ENCODE peak calls at places on chromosomes 16 and 17, in ten cellular contexts. K is CD4-positive, alpha-beta memory T cell; V is Peyer's patch; H is CD8-positive, alpha-beta memory T cell; I is body of pancreas; L is lower lobe of right lung; Y is effector memory CD4-positive, alpha-beta T cell; R is heart right ventricle; D is psoas muscle; M is A549. A is an unnamed sample.

GRCh38 chr17:59378621-59379194 is 47.3 kb downstream of the YPEL2 start:
- DNase-seq in K (no peak), M (no peak), I (no peak), D (no peak), L (no peak), V (no peak), H (no peak), R (peak; percentile 39), Y (no peak), A (no peak)

GRCh38 chr16:68539704-68540370 is 746 bp downstream of the ZFP90 start:
- DNase-seq in Y (no peak), I (peak; percentile 16), L (no peak), D (no peak), M (no peak), H (no peak), V (no peak), K (no peak), R (no peak), A (peak; percentile 34)

GRCh38 chr17:78822552-78822951 is 18.1 kb downstream of the USP36 start:
- DNase-seq in I (no peak), Y (no peak), L (peak; percentile 14), D (no peak), R (no peak), H (no peak), M (no peak), V (no peak), K (no peak), A (no peak)

GRCh38 chr16:20741555-20742285 is at the start of gene THUMPD1:
- DNase-seq in R (peak; percentile 96), H (peak; percentile 97), I (peak; percentile 98), Y (peak; percentile 96), M (peak; percentile 96), V (peak; percentile 99), D (peak; percentile 98), K (peak; percentile 95), L (peak; percentile 98), A (peak; percentile 95)

GRCh38 chr17:33140413-33141099 is 148.9 kb downstream of the SPACA3 start:
- DNase-seq in H (no peak), R (no peak), I (no peak), V (no peak), D (no peak), Y (no peak), M (no peak), L (no peak), K (no peak), A (no peak)

GRCh38 chr17:43393944-43394482 is 4.8 kb upstream of the ARL4D start:
- DNase-seq in M (peak; percentile 91), I (peak; percentile 96), R (peak; percentile 95), K (peak; percentile 82), Y (peak; percentile 78), H (peak; percentile 86), V (peak; percentile 72), D (peak; percentile 87), L (peak; percentile 84), A (peak; percentile 89)

GRCh38 chr17:79777166-79777843 is 643 bp upstream of the CBX2 start:
- DNase-seq in Y (no peak), R (peak; percentile 79), H (peak; percentile 35), V (no peak), I (peak; percentile 56), D (peak; percentile 58), K (peak; percentile 16), L (peak; percentile 70), M (peak; percentile 87), A (peak; percentile 56)

GRCh38 chr16:31460582-31461002 is 1.3 kb downstream of the ARMC5 start:
- DNase-seq in K (peak; percentile 45), V (peak; percentile 34), M (no peak), H (no peak), I (no peak), R (no peak), D (no peak), L (no peak), Y (no peak), A (peak; percentile 37)

GRCh38 chr17:65560628-65561371 is 648 bp downstream of the AXIN2 start:
- DNase-seq in L (peak; percentile 91), D (peak; percentile 90), Y (peak; percentile 59), K (peak; percentile 82), I (peak; percentile 90), R (peak; percentile 85), M (peak; percentile 82), V (peak; percentile 88), H (peak; percentile 61), A (peak; percentile 58)

GRCh38 chr17:73227379-73227778 is 34.3 kb downstream of the CPSF4L start:
- DNase-seq in L (no peak), D (no peak), Y (no peak), K (no peak), H (no peak), V (no peak), R (no peak), M (no peak), I (no peak), A (no peak)

GRCh38 chr17:73224663-73225305 is 31.9 kb downstream of the COG1 start:
- DNase-seq in H (no peak), L (no peak), K (no peak), D (no peak), V (no peak), Y (no peak), R (no peak), I (no peak), M (no peak), A (no peak)

GRCh38 chr17:73227944-73228343 is 33.7 kb downstream of the CPSF4L start:
- DNase-seq in L (no peak), M (no peak), V (no peak), H (no peak), R (no peak), D (no peak), Y (no peak), K (no peak), I (no peak), A (no peak)

GRCh38 chr17:73228748-73229236 is 32.9 kb downstream of the CPSF4L start:
- DNase-seq in R (peak; percentile 58), K (no peak), V (peak; percentile 55), L (peak; percentile 61), I (peak; percentile 85), M (peak; percentile 86), D (peak; percentile 72), Y (no peak), H (no peak), A (no peak)

GRCh38 chr17:73226556-73227172 is 33.8 kb downstream of the COG1 start:
- DNase-seq in Y (no peak), K (no peak), M (no peak), L (no peak), R (no peak), D (no peak), I (no peak), V (no peak), H (no peak), A (no peak)
- H3K4me3 ChIP-seq in Y (no peak overlapping the region), K (no peak overlapping the region), M (no peak overlapping the region), L (no peak overlapping the region), R (no peak overlapping the region), D (no peak overlapping the region), I (no peak overlapping the region), V (no peak overlapping the region), H (no peak overlapping the region), A (no peak overlapping the region)

GRCh38 chr17:48043171-48043570 is 5.0 kb upstream of the NFE2L1 start:
- DNase-seq in K (no peak), L (no peak), I (no peak), Y (no peak), V (no peak), D (no peak), R (no peak), M (no peak), H (no peak), A (no peak)

GRCh38 chr17:48046296-48046695 is 1.9 kb upstream of the NFE2L1 start:
- DNase-seq in M (no peak), I (no peak), V (no peak), K (no peak), L (no peak), R (no peak), Y (no peak), D (no peak), H (no peak), A (no peak)

GRCh38 chr17:48045270-48046001 is 2.7 kb upstream of the NFE2L1 start:
- DNase-seq in V (no peak), L (no peak), I (peak; percentile 72), H (no peak), D (no peak), M (no peak), R (no peak), Y (no peak), K (no peak), A (no peak)

GRCh38 chr17:48047113-48047740 is 932 bp upstream of the NFE2L1 start:
- DNase-seq in V (no peak), H (no peak), D (no peak), M (no peak), L (no peak), R (no peak), K (no peak), Y (no peak), I (no peak), A (no peak)

DNA sequence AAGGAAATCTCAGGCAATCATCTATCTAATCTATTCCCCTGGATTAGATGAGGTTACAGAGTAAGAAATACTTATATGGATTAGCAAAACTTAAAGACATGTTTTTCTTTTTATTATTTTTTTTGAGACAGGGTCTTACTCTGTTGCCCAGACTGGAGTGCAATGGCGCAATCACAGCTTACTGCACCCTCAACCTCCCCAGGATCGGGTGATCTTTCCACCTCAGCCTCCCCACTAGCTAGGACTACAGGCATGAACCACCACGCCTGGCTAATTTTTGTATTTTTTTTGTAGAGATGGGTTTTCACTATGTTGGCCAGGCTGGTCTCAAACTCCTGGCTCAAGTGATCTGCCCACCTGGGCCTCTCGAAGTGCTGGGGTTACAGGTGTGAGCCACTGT is 3.3 kb upstream of the NFE2L1 start:
- DNase-seq in H (no peak), I (no peak), L (no peak), V (no peak), D (no peak), Y (no peak), R (no peak), M (no peak), K (no peak), A (no peak)
- H3K4me1 ChIP-seq in H (peaks cover 28% of the 10 kb centered on the region), I (peaks cover 33% of the 10 kb centered on the region), L (peaks cover 21% of the 10 kb centered on the region), V (peaks cover 13% of the 10 kb centered on the region), D (peaks cover 23% of the 10 kb centered on the region), Y (peaks cover 23% of the 10 kb centered on the region), R (peaks cover 24% of the 10 kb centered on the region), M (peaks cover 22% of the 10 kb centered on the region), K (peaks cover 24% of the 10 kb centered on the region), A (peaks cover 16% of the 10 kb centered on the region)

DNA sequence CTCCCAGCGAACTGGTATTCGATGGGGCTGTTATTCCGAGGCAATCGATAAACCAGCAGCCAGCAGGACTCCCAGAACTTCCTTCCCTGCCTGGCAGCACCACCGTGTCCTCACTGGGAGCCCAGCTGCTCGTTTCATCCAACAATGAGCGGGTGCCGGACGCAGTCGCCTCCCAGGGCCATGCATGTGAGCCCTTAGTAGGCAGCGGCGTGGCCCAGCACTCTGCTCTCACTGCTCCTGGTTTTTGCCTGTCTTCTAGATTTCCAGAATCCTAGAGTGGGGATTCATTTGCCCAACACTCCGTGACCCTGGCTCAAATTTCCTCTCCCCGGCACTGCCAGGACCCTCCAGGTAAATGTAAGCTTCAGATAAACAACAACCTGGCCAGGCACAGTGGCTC is 29.1 kb upstream of the RASD1 start:
- DNase-seq in Y (no peak), K (no peak), H (no peak), I (peak; percentile 12), V (no peak), L (no peak), R (no peak), M (no peak), D (peak; percentile 5), A (no peak)
- H3K27ac ChIP-seq in Y (no peak overlapping the region), K (no peak overlapping the region), H (no peak overlapping the region), I (no peak overlapping the region), V (no peak overlapping the region), L (no peak overlapping the region), R (no peak overlapping the region), M (no peak overlapping the region), D (peak overlapping the region; percentile 84), A (no peak overlapping the region)

GRCh38 chr17:81667754-81668153 is 1.2 kb downstream of the CCDC137 start:
- DNase-seq in R (no peak), M (no peak), K (no peak), L (no peak), V (no peak), I (no peak), Y (no peak), H (no peak), D (no peak), A (no peak)
- H3K4me3 ChIP-seq in R (no peak overlapping the region), M (peak overlapping the region; percentile 99), K (no peak overlapping the region), L (peak overlapping the region; percentile 100), V (no peak overlapping the region), I (no peak overlapping the region), Y (no peak overlapping the region), H (no peak overlapping the region), D (peak overlapping the region; percentile 100), A (peak overlapping the region; percentile 13)